ENCODE peak calls at places on chromosome 15, in five cellular contexts. F is neural progenitor cell, M is PC-9, C is suprapubic skin, R is left ventricle myocardium inferior. J is an unnamed sample.

GRCh38 chr15:83178869-83179325 is 28.7 kb downstream of the HDGFL3 start:
- DNase-seq in F (no peak), C (no peak), M (no peak), R (no peak), J (no peak)

GRCh38 chr15:52709172-52709979 is 30.2 kb upstream of the ATOSA start:
- DNase-seq in C (no peak), F (peak; percentile 89), M (peak; percentile 46), R (no peak), J (no peak)

GRCh38 chr15:94193906-94194305 is 37.5 kb upstream of the MCTP2 start:
- DNase-seq in R (no peak), F (no peak), M (no peak), C (no peak), J (no peak)

GRCh38 chr15:23467110-23467600 is 20.1 kb upstream of the GOLGA6L2 start:
- DNase-seq in R (no peak), M (no peak), F (peak; percentile 6), C (no peak), J (no peak)

GRCh38 chr15:42736793-42737528 is at the start of gene CDAN1:
- DNase-seq in F (peak; percentile 92), M (peak; percentile 42), C (peak; percentile 93), R (peak; percentile 94), J (peak; percentile 90)

GRCh38 chr15:51841401-51842040 is 12.1 kb downstream of the TMOD3 start:
- DNase-seq in M (no peak), R (no peak), F (no peak), C (no peak), J (no peak)

GRCh38 chr15:47987908-47988532 is 132.8 kb upstream of the SLC24A5 start:
- DNase-seq in F (peak; percentile 84), C (no peak), M (no peak), R (no peak), J (no peak)

GRCh38 chr15:36186376-36186775 is 393.1 kb upstream of the CDIN1 start:
- DNase-seq in F (no peak), C (no peak), R (no peak), M (no peak), J (no peak)

GRCh38 chr15:38996111-38996541 is 431.5 kb upstream of the RASGRP1 start:
- DNase-seq in C (no peak), M (no peak), F (no peak), R (no peak), J (no peak)

GRCh38 chr15:100570282-100570681 is 31.7 kb downstream of the LINS1 start:
- DNase-seq in R (no peak), M (no peak), F (no peak), C (no peak), J (no peak)

GRCh38 chr15:92637621-92638020 is 18.0 kb downstream of the FAM174B start:
- DNase-seq in F (no peak), C (no peak), M (no peak), R (no peak), J (no peak)

GRCh38 chr15:28103402-28103801 is 4.3 kb upstream of the OCA2 start:
- DNase-seq in C (peak; percentile 21), M (no peak), F (no peak), R (no peak), J (peak; percentile 48)

GRCh38 chr15:63396546-63396939 is 14.9 kb upstream of the CA12 start:
- DNase-seq in M (no peak), R (no peak), C (no peak), F (peak; percentile 49), J (peak; percentile 1)

GRCh38 chr15:67547836-67548531 is 5.5 kb downstream of the MAP2K5 start:
- DNase-seq in M (no peak), C (no peak), R (no peak), F (no peak), J (no peak)

GRCh38 chr15:34109775-34110663 is 8.1 kb downstream of the PGBD4 start:
- DNase-seq in M (no peak), C (no peak), R (no peak), F (peak; percentile 32), J (no peak)

GRCh38 chr15:51970981-51971352 is 611 bp downstream of the LEO1 start:
- DNase-seq in M (no peak), F (no peak), C (no peak), R (no peak), J (no peak)

GRCh38 chr15:90664650-90665287 is 52.4 kb upstream of the BLM start:
- DNase-seq in M (no peak), R (peak; percentile 60), C (peak; percentile 82), F (no peak), J (peak; percentile 74)

GRCh38 chr15:33547876-33548275 is 237.1 kb downstream of the RYR3 start:
- DNase-seq in R (no peak), M (no peak), F (peak; percentile 79), C (no peak), J (no peak)

GRCh38 chr15:29668120-29668602 is 154.1 kb downstream of the TJP1 start:
- DNase-seq in R (no peak), C (no peak), F (peak; percentile 91), M (peak; percentile 36), J (no peak)

GRCh38 chr15:63987979-63988378 is 58.3 kb downstream of the DAPK2 start:
- DNase-seq in F (no peak), M (no peak), C (no peak), R (no peak), J (no peak)

GRCh38 chr15:97084650-97085049 is 754.1 kb downstream of the NR2F2 start:
- DNase-seq in R (no peak), F (no peak), M (no peak), C (no peak), J (no peak)

GRCh38 chr15:68972201-68973065 is 42.1 kb upstream of the NOX5 start:
- DNase-seq in M (no peak), F (no peak), C (no peak), R (no peak), J (no peak)

GRCh38 chr15:82231233-82231632 is 31.3 kb downstream of the EFL1 start:
- DNase-seq in M (no peak), R (no peak), F (no peak), C (no peak), J (no peak)

GRCh38 chr15:90902996-90903732 is at the start of gene MAN2A2:
- DNase-seq in R (peak; percentile 68), M (no peak), C (no peak), F (peak; percentile 73), J (peak; percentile 78)

GRCh38 chr15:68188647-68189046 is 16.5 kb downstream of the CALML4 start:
- DNase-seq in C (no peak), M (no peak), R (no peak), F (no peak), J (no peak)

GRCh38 chr15:50262533-50262932 is 3.0 kb downstream of the HDC start:
- DNase-seq in R (no peak), C (no peak), F (no peak), M (no peak), J (no peak)

GRCh38 chr15:69292826-69293420 is 5.8 kb upstream of the PAQR5 start:
- DNase-seq in C (no peak), R (no peak), F (no peak), M (no peak), J (peak; percentile 53)

GRCh38 chr15:37046876-37047614 is 53.3 kb downstream of the MEIS2 start:
- DNase-seq in C (no peak), R (no peak), M (peak; percentile 54), F (peak; percentile 65), J (no peak)

GRCh38 chr15:81887913-81888312 is 157.9 kb downstream of the MEX3B start:
- DNase-seq in M (no peak), R (no peak), C (no peak), F (no peak), J (no peak)

GRCh38 chr15:61519296-61519695 is 290.2 kb upstream of the RORA start:
- DNase-seq in C (no peak), R (no peak), F (no peak), M (no peak), J (no peak)

GRCh38 chr15:36371509-36371908 is 207.9 kb upstream of the CDIN1 start:
- DNase-seq in M (peak; percentile 57), F (no peak), C (no peak), R (no peak), J (no peak)

GRCh38 chr15:90054618-90055097 is 47.6 kb downstream of the IDH2 start:
- DNase-seq in M (peak; percentile 22), R (no peak), F (no peak), C (no peak), J (no peak)

DNA sequence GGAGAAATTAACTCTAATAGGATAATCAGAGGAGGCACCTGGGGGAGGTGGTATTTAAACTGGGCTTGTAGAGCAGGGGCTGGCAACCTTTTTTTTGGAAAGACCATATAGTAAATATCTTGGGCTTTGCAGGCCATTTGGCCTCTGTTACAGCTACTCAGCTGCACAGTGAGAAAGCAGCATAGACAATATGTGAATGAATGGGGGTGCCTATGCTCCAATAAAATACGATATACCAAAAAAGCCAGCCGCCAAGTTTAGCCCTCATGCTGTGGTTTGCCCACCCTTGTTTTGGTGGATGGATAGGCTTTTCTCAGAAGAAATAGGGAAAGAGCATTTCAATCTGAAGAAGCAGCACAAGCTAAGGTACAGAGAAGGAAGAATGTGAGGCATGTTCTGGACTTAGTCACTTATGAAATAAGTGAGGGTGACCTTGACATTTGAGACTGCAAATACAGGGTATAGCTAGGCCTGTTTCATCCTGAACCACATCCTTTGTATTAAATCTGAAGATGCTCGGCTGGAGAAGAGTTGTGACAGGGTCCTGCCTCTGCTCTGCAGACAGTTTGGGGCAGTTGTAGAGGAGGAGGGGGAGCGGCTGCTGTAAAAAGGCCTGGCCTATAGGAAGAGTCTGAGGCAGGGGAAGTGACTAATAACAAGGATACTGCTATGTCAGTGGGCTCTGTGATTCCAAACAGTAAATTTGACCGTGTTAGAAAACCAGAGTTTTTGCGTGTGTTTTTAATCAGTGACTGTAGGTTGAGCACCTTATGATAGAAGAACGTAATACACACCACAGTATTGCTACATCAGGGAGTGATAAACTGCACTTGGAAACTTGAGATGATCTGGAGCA is 130.9 kb upstream of the NR2E3 start:
- DNase-seq in F (no peak), M (peak; percentile 43), R (no peak), C (no peak), J (no peak)
- H3K27ac ChIP-seq in F (no peak overlapping the region), M (peak overlapping the region; percentile 78), R (peak overlapping the region; percentile 81), C (peak overlapping the region; percentile 76), J (peak overlapping the region; percentile 50)

GRCh38 chr15:75203908-75204263 is 2.2 kb downstream of the C15orf39 start:
- DNase-seq in F (no peak), M (no peak), R (no peak), C (no peak), J (no peak)
- H3K4me3 ChIP-seq in F (no peak overlapping the region), M (peak overlapping the region; percentile 93), R (peak overlapping the region; percentile 100), C (peak overlapping the region; percentile 89), J (peak overlapping the region; percentile 86)

DNA sequence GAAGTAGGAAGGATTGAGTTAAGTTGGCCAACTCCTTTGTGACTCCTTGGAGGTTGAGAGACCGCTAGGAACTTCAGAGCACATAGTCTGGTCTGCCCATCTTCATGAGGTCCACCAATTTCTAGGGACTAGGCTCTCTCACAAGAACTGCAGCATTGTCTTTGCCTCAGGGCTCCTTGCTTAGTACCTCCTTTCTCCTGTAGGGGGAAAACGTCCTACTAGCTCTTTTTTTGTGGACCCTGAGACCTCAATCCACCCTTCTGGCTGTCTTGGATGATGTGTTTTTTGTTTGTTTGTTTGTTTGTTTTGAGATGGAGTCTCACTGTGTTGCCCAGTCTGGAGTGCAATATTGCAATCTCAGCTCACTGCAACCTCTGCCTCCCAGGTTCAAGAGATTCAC is 21.6 kb downstream of the REC114 start:
- DNase-seq in M (no peak), F (peak; percentile 25), R (no peak), C (no peak), J (no peak)
- TF ChIP-seq CTCF in M (peak; percentile 31), F (peak; percentile 43), R (no peak), C (no peak), J (peak; percentile 24)

DNA sequence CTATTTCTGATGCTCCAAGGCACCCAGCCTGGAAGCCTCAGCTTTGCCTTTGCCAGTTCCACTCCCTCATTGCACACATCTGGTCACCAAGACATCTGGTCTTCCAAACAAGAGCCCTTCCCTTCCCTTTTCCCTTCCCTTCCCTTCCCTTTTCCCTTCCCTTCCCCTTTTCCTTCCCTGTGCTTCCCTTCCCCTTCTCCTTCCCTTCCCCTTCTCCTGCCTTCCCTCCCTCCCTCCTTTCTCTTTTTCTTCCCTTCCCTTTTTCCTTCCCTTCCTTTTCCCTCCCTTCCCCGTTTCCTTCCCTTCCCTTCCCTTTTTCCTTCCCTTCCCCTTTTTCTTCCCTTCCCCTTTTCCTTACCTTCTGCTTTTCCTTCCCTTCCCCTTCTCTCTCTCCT is 2.4 kb upstream of the CGNL1 start:
- DNase-seq in F (no peak), R (no peak), M (no peak), C (no peak), J (no peak)
- H3K27ac ChIP-seq in F (no peak overlapping the region), R (no peak overlapping the region), M (no peak overlapping the region), C (no peak overlapping the region), J (no peak overlapping the region)

J was measured in RWPE2.